ENCODE peak calls at places on chromosomes 16 and 17, in ten cellular contexts. V is H1, O is body of pancreas, A is heart left ventricle, L is HCT116, X is tibial nerve, D is IMR-90, S is suprapubic skin, C is sigmoid colon, F is prostate gland. N is an unnamed sample. For H3K4me1, the result is how much of the 10 kb centered on the place peaks cover.

GRCh38 chr17:60629120-60629519 is 29.1 kb downstream of the PPM1D start:
- DNase-seq in V (no peak), O (no peak), A (no peak), L (no peak), X (no peak), D (no peak), S (no peak), C (no peak), F (no peak), N (no peak)

GRCh38 chr17:73262676-73263642 is 1.3 kb upstream of the CPSF4L start:
- DNase-seq in V (no peak), O (no peak), A (no peak), L (no peak), X (no peak), D (no peak), S (no peak), C (peak), F (peak), N (no peak)

GRCh38 chr16:73037331-73037745 is 10.6 kb downstream of the ZFHX3 start:
- DNase-seq in V (no peak), O (peak), A (no peak), L (no peak), X (no peak), D (no peak), S (no peak), C (peak), F (no peak), N (no peak)

GRCh38 chr17:74859439-74860228 is at the start of gene GRIN2C:
- DNase-seq in V (no peak), O (no peak), A (no peak), L (no peak), X (no peak), D (no peak), S (no peak), C (no peak), F (no peak), N (peak)

GRCh38 chr17:71519285-71519684 is 601.5 kb upstream of the SOX9 start:
- DNase-seq in V (no peak), O (no peak), A (no peak), L (no peak), X (no peak), D (no peak), S (no peak), C (no peak), F (no peak), N (no peak)

GRCh38 chr17:66915204-66915611 is 49.3 kb upstream of the CACNG4 start:
- DNase-seq in V (no peak), O (peak), A (no peak), L (peak), X (no peak), D (no peak), S (no peak), C (no peak), F (peak), N (no peak)

GRCh38 chr17:28142355-28142754 is 99.9 kb downstream of the NLK start:
- DNase-seq in V (no peak), O (no peak), A (no peak), L (no peak), X (no peak), D (no peak), S (no peak), C (no peak), F (no peak), N (no peak)

GRCh38 chr17:82097187-82097918 is 683 bp downstream of the FASN start:
- DNase-seq in V (no peak), O (peak), A (no peak), L (no peak), X (no peak), D (peak), S (no peak), C (no peak), F (no peak), N (peak)

GRCh38 chr17:17411692-17412091 is 65.1 kb upstream of the MED9 start:
- DNase-seq in V (no peak), O (no peak), A (no peak), L (no peak), X (no peak), D (no peak), S (no peak), C (no peak), F (no peak), N (no peak)

GRCh38 chr16:740764-741505 is at the start of gene CIAO3:
- DNase-seq in V (no peak), O (peak), A (peak), L (peak), X (peak), D (peak), S (peak), C (peak), F (peak), N (peak)

GRCh38 chr17:40355804-40356758 is 8.5 kb downstream of the GJD3 start:
- DNase-seq in V (no peak), O (no peak), A (peak), L (no peak), X (no peak), D (no peak), S (peak), C (peak), F (no peak), N (no peak)

GRCh38 chr17:58205936-58206335 is 13.1 kb downstream of the MKS1 start:
- DNase-seq in V (no peak), O (no peak), A (no peak), L (no peak), X (no peak), D (no peak), S (no peak), C (no peak), F (no peak), N (no peak)

GRCh38 chr17:52207786-52208185 is 49.3 kb upstream of the CA10 start:
- DNase-seq in V (no peak), O (no peak), A (no peak), L (no peak), X (no peak), D (no peak), S (no peak), C (no peak), F (no peak), N (no peak)

GRCh38 chr16:30152517-30152916 is 29.5 kb upstream of the MAPK3 start:
- DNase-seq in V (no peak), O (no peak), A (no peak), L (no peak), X (no peak), D (no peak), S (no peak), C (no peak), F (no peak), N (no peak)

GRCh38 chr16:88432174-88432573 is 20.9 kb upstream of the ZFPM1 start:
- DNase-seq in V (no peak), O (no peak), A (no peak), L (no peak), X (no peak), D (no peak), S (no peak), C (no peak), F (no peak), N (no peak)

GRCh38 chr17:8117980-8118768 is at the start of gene ALOXE3:
- DNase-seq in V (no peak), O (peak), A (no peak), L (peak), X (peak), D (peak), S (no peak), C (peak), F (peak), N (peak)

GRCh38 chr17:57264250-57264649 is 7.9 kb downstream of the MSI2 start:
- DNase-seq in V (no peak), O (no peak), A (no peak), L (no peak), X (no peak), D (no peak), S (no peak), C (no peak), F (no peak), N (no peak)

GRCh38 chr17:82965371-82965770 is 114.0 kb upstream of the METRNL start:
- DNase-seq in V (no peak), O (no peak), A (no peak), L (no peak), X (no peak), D (no peak), S (no peak), C (no peak), F (no peak), N (no peak)

GRCh38 chr17:57906910-57907309 is 48.3 kb downstream of the CUEDC1 start:
- DNase-seq in V (no peak), O (no peak), A (no peak), L (no peak), X (no peak), D (no peak), S (no peak), C (no peak), F (no peak), N (no peak)

GRCh38 chr17:27506348-27507218 is 50.3 kb downstream of the KSR1 start:
- DNase-seq in V (peak), O (no peak), A (no peak), L (no peak), X (no peak), D (no peak), S (no peak), C (no peak), F (no peak), N (no peak)

GRCh38 chr17:60039509-60040442 is 38.9 kb downstream of the HEATR6 start:
- DNase-seq in V (no peak), O (no peak), A (no peak), L (no peak), X (no peak), D (no peak), S (peak), C (no peak), F (no peak), N (no peak)

GRCh38 chr16:68416057-68417046 is 32.0 kb downstream of the SMPD3 start:
- DNase-seq in V (no peak), O (peak), A (no peak), L (no peak), X (no peak), D (no peak), S (no peak), C (no peak), F (peak), N (no peak)

GRCh38 chr17:17420561-17421269 is 56.1 kb upstream of the MED9 start:
- DNase-seq in V (no peak), O (peak), A (peak), L (no peak), X (peak), D (peak), S (peak), C (peak), F (no peak), N (no peak)

GRCh38 chr17:79457376-79457775 is 153.5 kb downstream of the RBFOX3 start:
- DNase-seq in V (no peak), O (no peak), A (no peak), L (no peak), X (no peak), D (no peak), S (no peak), C (no peak), F (no peak), N (no peak)

GRCh38 chr16:89409161-89409711 is 81.1 kb downstream of the ANKRD11 start:
- DNase-seq in V (no peak), O (no peak), A (no peak), L (no peak), X (no peak), D (peak), S (no peak), C (no peak), F (no peak), N (no peak)

GRCh38 chr17:34584805-34585416 is 5.5 kb downstream of the TMEM132E start:
- DNase-seq in V (no peak), O (no peak), A (no peak), L (no peak), X (no peak), D (peak), S (no peak), C (no peak), F (no peak), N (no peak)

GRCh38 chr17:61482467-61482866 is 30.2 kb downstream of the TBX4 start:
- DNase-seq in V (no peak), O (no peak), A (no peak), L (no peak), X (no peak), D (no peak), S (no peak), C (no peak), F (no peak), N (no peak)

GRCh38 chr16:68790944-68791343 is 52.4 kb upstream of the TANGO6 start:
- DNase-seq in V (no peak), O (no peak), A (no peak), L (no peak), X (no peak), D (no peak), S (no peak), C (no peak), F (no peak), N (no peak)

DNA sequence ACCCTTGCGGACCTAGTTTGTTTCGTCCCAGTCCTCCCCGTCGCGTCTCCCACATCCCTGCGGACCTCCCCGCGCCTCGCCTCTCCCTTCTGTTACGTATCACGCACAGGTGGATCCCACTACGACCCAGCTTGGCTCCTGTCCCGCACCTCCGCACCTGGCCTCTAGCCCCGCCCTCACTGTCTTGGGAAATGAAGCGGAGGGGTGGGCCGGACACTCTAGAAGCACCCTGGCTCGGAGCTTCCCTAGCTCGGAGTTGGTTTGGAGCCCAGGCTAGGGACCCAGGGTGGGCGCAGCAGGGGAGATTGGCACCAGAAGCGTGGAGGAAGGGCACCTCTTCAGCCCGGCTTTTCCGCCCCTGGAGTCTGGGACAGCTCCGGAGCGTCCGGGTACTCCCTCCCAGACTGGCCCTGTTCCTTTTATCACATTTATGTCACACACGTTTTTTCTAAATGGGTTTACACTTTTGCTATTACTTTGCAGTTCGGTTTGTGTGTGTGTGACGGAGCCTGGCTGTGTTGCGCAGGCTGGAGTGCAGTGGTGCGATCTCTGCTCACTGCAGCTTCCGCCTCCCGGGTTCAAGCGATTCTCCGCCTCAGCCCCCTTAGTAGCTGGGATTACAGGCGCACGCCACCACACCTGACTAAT is 1.4 kb upstream of the CEMP1 start:
- DNase-seq in V (no peak), O (peak), A (peak), L (peak), X (peak), D (peak), S (peak), C (peak), F (peak), N (peak)
- TF ChIP-seq POLR2A in V (no peak), O (peak), A (no peak), L (no peak), X (no peak), D (no peak), S (peak), C (no peak), F (peak), N (peak)

GRCh38 chr17:39208136-39208535 is 8.1 kb downstream of the RPL19 start:
- DNase-seq in V (no peak), O (no peak), A (no peak), L (no peak), X (no peak), D (peak), S (no peak), C (no peak), F (no peak), N (no peak)
- H3K4me3 ChIP-seq in V (no peak), O (no peak), A (no peak), L (no peak), X (no peak), D (no peak), S (no peak), C (no peak), F (no peak), N (no peak)

DNA sequence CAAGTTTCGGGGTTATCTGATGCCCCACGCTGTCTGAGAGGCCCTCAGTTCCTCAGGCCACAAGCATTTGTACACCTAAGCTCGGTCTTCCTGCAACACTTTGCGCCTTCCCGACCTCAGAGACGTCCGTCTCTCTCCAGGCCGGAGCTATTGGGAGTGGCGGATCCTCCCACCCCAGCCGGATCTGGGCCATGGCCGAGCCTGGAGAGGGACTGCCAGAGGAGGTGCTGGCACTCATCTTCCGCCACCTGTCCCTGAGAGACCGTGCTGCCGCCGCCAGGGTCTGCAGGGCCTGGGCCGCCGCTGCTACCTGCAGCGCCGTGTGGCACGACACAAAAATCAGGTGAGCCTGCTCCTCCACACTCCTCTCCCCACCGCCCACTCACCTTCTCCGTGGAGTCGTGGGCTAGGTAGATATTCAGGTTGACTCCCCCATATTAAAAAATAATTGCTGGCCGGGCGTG is 1.9 kb downstream of the FBXL8 start:
- DNase-seq in V (no peak), O (peak), A (no peak), L (no peak), X (no peak), D (no peak), S (no peak), C (no peak), F (peak), N (peak)
- H3K4me1 ChIP-seq in V (under half), O (half or more), A (half or more), L (under half), X (under half), D (under half), S (half or more), C (half or more), F (under half), N (half or more)

DNA sequence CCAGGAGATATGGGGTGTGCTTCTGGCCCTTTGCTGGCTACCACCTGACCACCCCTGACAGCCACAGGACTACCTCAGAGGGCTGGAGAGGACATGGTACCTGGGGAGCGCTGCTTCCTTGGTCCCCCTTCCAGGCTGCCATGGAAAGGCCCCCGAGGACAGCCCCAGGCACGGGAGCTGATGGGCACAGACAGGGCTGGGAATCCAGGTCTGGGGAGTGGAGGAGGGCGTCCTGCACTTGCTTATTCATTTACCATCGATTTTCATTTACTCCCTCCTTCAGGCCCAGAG is 48.4 kb upstream of the DOC2B start:
- DNase-seq in V (no peak), O (peak), A (peak), L (no peak), X (no peak), D (no peak), S (peak), C (no peak), F (no peak), N (no peak)
- TF ChIP-seq POLR2A in V (no peak), O (no peak), A (no peak), L (no peak), X (no peak), D (no peak), S (no peak), C (no peak), F (no peak), N (no peak)

N was measured in adrenal gland.